ENCODE peak calls at places on chromosomes 5 and 9, in four cellular contexts. R is H1, V is SK-N-SH, X is HepG2. M is an unnamed sample.

GRCh38 chr5:151678146-151678545 is 8.6 kb downstream of the SPARC start:
- DNase-seq in R (no peak), V (no peak), X (no peak), M (no peak)

GRCh38 chr9:96388144-96388543 is 4.6 kb upstream of the SLC35D2 start:
- DNase-seq in V (no peak), R (no peak), X (no peak), M (no peak)

GRCh38 chr9:81636280-81636653 is 53.1 kb downstream of the TLE1 start:
- DNase-seq in X (no peak), R (no peak), V (no peak), M (no peak)

GRCh38 chr9:136048560-136049411 is 46.3 kb downstream of the NACC2 start:
- DNase-seq in R (no peak), X (no peak), V (no peak), M (no peak)

GRCh38 chr9:100150209-100150608 is 51.2 kb downstream of the INVS start:
- DNase-seq in X (no peak), R (no peak), V (peak; percentile 19), M (no peak)

GRCh38 chr5:145237843-145238242 is 597.3 kb downstream of the PRELID2 start:
- DNase-seq in V (peak; percentile 19), X (peak; percentile 50), R (peak; percentile 46), M (no peak)

GRCh38 chr5:56211298-56211865 is 21.7 kb downstream of the ANKRD55 start:
- DNase-seq in V (no peak), X (peak; percentile 99), R (no peak), M (no peak)

GRCh38 chr5:72152506-72152905 is 45.2 kb downstream of the MAP1B start:
- DNase-seq in V (no peak), X (no peak), R (no peak), M (no peak)

GRCh38 chr9:133169102-133169501 is 5.4 kb upstream of the GBGT1 start:
- DNase-seq in V (no peak), X (no peak), R (no peak), M (no peak)

GRCh38 chr9:36327903-36328302 is 69.7 kb upstream of the GNE start:
- DNase-seq in X (no peak), R (no peak), V (no peak), M (no peak)

DNA sequence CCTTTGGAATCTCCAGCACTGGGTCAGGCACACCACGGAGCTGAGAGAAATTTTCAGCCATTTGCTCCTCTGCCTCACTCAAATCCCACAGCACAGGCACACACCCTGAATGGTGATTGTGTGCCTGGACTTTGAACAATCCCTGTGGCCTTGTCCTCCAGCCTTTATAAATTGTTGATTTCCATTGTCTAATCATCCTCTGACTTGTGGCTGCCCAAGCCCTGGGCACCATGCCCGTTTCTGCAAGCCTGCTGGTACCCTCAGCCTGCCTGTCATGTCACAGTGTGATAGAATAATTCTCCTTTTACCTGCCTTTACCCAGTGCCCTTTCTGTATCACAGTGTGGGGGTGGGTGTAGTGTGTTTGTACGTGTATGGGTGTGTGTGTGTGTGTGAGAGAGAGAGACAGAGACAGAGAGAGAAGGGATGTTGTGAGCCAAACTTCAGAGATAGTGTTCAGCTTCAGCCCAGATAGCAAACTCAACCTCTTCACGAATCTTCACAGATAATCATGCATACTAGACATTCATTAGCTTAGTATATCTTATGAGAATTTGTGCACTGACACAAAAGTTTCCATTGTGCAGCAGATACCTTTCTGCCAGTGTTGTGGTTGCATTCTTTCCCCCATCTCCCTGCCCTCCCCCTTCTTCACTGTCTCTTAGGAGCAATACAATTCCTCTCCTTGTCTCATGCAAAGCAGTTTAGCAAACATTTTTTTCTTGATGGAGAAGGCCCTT is 27.8 kb upstream of the SLC44A1 start:
- DNase-seq in R (no peak), V (no peak), X (peak; percentile 40), M (no peak)
- TF ChIP-seq TCF12 in R (no peak), V (no peak), X (no peak), M (no peak)

GRCh38 chr5:31066655-31067328 is 126.7 kb upstream of the CDH6 start:
- DNase-seq in V (no peak), X (no peak), R (no peak), M (no peak)

GRCh38 chr5:31062878-31063277 is 130.6 kb upstream of the CDH6 start:
- DNase-seq in V (no peak), R (no peak), X (no peak), M (no peak)

GRCh38 chr5:31059889-31060288 is 133.6 kb upstream of the CDH6 start:
- DNase-seq in V (no peak), R (no peak), X (no peak), M (no peak)

GRCh38 chr5:31068287-31068686 is 125.2 kb upstream of the CDH6 start:
- DNase-seq in V (no peak), R (no peak), X (no peak), M (no peak)

GRCh38 chr5:31064215-31064614 is 129.3 kb upstream of the CDH6 start:
- DNase-seq in X (no peak), R (no peak), V (no peak), M (no peak)
- TF ChIP-seq SIN3A in X (no peak), R (no peak), V (no peak), M (no peak)

GRCh38 chr5:76736679-76737078 is 20.8 kb downstream of the F2R start:
- DNase-seq in X (no peak), R (no peak), V (no peak), M (no peak)
- H3K27ac ChIP-seq in X (no peak overlapping the region), R (no peak overlapping the region), V (peak overlapping the region; percentile 43), M (no peak overlapping the region)

GRCh38 chr5:68662804-68663307 is 431.0 kb upstream of the SLC30A5 start:
- DNase-seq in V (no peak), R (no peak), X (no peak), M (no peak)

GRCh38 chr5:68659876-68660275 is 433.9 kb upstream of the SLC30A5 start:
- DNase-seq in R (no peak), V (no peak), X (no peak), M (no peak)

GRCh38 chr5:68656936-68657857 is 436.6 kb upstream of the SLC30A5 start:
- DNase-seq in X (no peak), V (no peak), R (peak; percentile 27), M (no peak)

GRCh38 chr5:68658810-68659372 is 434.9 kb upstream of the SLC30A5 start:
- DNase-seq in R (no peak), X (no peak), V (no peak), M (no peak)

GRCh38 chr5:68661237-68661636 is 432.6 kb upstream of the SLC30A5 start:
- DNase-seq in X (peak; percentile 3), R (peak; percentile 27), V (no peak), M (no peak)
- TF ChIP-seq TCF12 in X (no peak), R (no peak), V (no peak), M (no peak)

DNA sequence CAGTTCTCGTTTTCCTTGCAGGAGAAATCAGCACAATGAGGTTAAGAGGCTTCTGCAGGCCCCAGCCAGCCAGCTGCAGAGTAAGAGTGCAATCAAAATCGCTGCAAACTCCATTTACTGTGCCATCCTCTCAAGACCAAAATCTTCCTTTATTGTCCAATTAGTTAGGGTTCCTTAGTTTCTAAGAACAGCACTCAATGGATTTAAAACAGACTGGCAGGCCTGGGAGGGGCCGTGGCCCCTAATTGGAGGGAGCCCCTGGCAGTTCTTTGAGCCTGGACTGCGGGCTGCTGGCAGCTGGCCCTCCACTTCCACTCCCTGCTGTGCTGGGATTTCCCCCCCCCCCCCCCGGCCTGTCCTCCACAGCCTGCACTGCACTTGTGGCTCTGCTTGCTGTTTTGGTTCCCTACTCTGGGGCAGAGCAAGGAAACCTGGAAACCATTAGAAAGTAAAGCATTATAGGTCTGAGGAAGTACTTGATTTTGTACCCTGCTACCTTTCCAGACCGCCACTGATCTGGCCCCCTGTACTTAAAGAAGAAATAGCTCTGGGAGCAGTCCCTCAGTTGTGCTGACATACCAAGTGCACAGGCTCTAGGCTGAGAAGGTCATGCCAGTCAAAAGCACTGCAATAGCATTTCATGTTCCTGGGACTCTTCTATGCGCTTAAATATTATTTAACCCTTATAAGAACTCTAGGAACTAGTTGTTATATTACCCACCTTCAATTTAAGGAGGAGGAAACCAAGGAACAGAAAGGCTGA is 129.0 kb downstream of the APBA1 start:
- DNase-seq in R (no peak), V (peak; percentile 61), X (no peak), M (no peak)
- TF ChIP-seq SIN3A in R (no peak), V (no peak), X (no peak), M (no peak)

DNA sequence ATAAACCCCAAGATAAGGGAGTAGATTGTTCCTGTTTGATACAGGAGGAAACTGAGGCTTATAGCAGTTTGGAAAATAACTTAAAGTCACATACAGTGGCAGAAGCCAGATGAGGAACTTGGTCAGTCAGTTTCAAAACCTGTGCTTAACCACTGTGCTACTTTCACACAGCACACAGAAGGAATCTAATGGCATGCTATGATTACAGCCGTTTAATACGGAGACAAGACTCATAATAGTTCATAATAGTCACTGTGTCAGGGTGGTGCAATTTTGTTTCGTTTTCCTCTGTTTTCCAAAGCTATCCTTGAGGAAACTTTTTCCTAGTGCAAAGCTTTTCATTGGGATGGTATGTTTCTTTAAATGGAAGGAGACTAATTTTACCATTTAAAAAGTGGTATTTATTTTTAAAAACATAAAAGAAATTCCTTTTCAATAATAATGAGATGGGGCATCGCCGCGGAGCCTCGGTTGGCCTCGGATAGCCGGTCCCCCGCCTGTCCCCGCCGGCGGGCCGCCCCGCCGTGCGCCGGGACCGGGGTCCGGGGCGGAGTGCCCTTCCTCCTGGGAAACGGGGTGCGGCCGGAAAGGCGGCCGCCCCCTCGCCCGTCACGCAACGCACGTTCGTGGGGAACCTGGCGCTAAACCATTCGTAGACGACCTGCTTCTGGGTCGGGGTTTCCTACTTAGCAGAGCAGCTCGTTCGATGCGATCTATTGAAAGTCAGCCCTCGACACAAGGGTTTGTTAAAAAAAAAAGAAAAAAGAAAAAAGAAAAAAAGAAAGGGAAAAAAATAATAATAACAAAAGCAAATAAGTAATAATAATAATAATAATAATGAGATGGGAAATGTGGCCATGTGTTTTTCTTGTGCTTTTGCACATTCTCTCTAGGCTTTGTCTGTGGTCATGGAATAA is 112.6 kb downstream of the GCNT1 start:
- DNase-seq in X (no peak), V (no peak), R (no peak), M (peak; percentile 53)
- H3K27ac ChIP-seq in X (no peak overlapping the region), V (no peak overlapping the region), R (no peak overlapping the region), M (no peak overlapping the region)

DNA sequence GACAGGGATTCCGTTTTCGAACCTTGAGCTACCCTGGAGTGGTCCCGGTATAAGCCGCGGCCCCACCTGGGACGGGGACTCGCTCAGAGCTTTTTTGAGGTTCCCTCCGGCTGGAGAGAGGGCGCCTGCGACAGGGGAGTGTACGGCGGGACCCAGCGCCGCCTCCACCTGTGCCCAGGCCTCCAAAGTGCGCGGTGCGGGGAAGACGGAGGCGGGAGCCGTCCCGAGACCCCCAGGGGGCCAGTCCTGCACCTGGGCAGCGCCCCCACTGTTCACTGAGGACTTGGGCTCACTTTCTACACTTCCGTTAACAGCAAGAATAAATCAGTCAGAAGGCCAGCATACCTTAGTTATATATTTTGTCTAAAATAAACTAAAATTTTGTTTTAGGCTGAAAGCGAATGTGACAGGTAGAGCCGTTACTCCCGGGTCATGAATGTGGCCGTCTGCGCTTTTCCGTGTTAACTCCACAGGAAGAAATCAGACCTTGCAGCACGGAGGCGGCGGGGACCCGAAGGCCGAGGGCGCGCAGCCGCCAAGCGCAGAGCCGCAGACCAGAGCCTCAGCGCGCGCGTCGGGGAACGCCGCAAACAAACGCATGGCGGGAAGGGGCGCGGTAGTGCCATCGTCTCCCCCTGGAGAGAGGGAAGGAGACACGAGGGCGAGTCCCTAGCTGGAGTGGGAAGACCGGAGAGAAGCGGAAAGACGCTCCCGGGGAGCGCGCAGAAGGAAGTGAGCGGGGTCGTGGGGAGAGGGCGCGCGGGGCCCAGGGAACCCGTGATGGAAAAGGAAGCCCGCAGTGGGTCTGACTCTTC is 14.1 kb downstream of the TRIM7 start:
- DNase-seq in R (no peak), V (peak; percentile 65), X (no peak), M (no peak)
- TF ChIP-seq TCF12 in R (no peak), V (no peak), X (no peak), M (no peak)

GRCh38 chr5:2669913-2670312 is 81.6 kb downstream of the IRX2 start:
- DNase-seq in R (no peak), V (no peak), X (no peak), M (no peak)
- TF ChIP-seq SIN3A in R (no peak), V (no peak), X (no peak), M (no peak)

M was measured in GM12878.